ENCODE peak calls at places on chromosomes 3 and 15, in seven cellular contexts. One of them, this sample, is unnamed. For H3K4me1, the result is how much of the 10 kb centered on the place peaks cover.

GRCh38 chr3:151203053-151203420 is at the start of gene GPR171:
- DNase-seq in heart left ventricle: no peak
- DNase-seq in tibial artery: no peak
- DNase-seq in mucosa of descending colon: no peak
- DNase-seq in CD8-positive, alpha-beta T cell: peak
- DNase-seq in IMR-90: no peak
- DNase-seq in left ventricle myocardium inferior: no peak
- DNase-seq in this sample: no peak

GRCh38 chr3:179432021-179432420 is 19.2 kb downstream of the GNB4 start:
- DNase-seq in heart left ventricle: no peak
- DNase-seq in tibial artery: peak
- DNase-seq in mucosa of descending colon: no peak
- DNase-seq in CD8-positive, alpha-beta T cell: no peak
- DNase-seq in IMR-90: no peak
- DNase-seq in left ventricle myocardium inferior: no peak
- DNase-seq in this sample: no peak

GRCh38 chr15:43799209-43799944 is 643 bp downstream of the SERINC4 start:
- DNase-seq in heart left ventricle: no peak
- DNase-seq in tibial artery: no peak
- DNase-seq in mucosa of descending colon: peak
- DNase-seq in CD8-positive, alpha-beta T cell: no peak
- DNase-seq in IMR-90: no peak
- DNase-seq in left ventricle myocardium inferior: no peak
- DNase-seq in this sample: no peak

GRCh38 chr3:38039899-38040261 is 872 bp downstream of the DLEC1 start:
- DNase-seq in heart left ventricle: peak
- DNase-seq in tibial artery: peak
- DNase-seq in mucosa of descending colon: peak
- DNase-seq in CD8-positive, alpha-beta T cell: peak
- DNase-seq in IMR-90: peak
- DNase-seq in left ventricle myocardium inferior: peak
- DNase-seq in this sample: no peak

GRCh38 chr3:139670196-139670595 is 7.6 kb downstream of the NMNAT3 start:
- DNase-seq in heart left ventricle: no peak
- DNase-seq in tibial artery: no peak
- DNase-seq in mucosa of descending colon: no peak
- DNase-seq in CD8-positive, alpha-beta T cell: no peak
- DNase-seq in IMR-90: no peak
- DNase-seq in left ventricle myocardium inferior: no peak
- DNase-seq in this sample: no peak

GRCh38 chr3:117398166-117398954 is 688.8 kb downstream of the TUSC7 start:
- DNase-seq in heart left ventricle: no peak
- DNase-seq in tibial artery: no peak
- DNase-seq in mucosa of descending colon: no peak
- DNase-seq in CD8-positive, alpha-beta T cell: no peak
- DNase-seq in IMR-90: no peak
- DNase-seq in left ventricle myocardium inferior: no peak
- DNase-seq in this sample: peak

GRCh38 chr15:79989682-79990081 is 18.7 kb upstream of the BCL2A1 start:
- DNase-seq in heart left ventricle: no peak
- DNase-seq in tibial artery: no peak
- DNase-seq in mucosa of descending colon: no peak
- DNase-seq in CD8-positive, alpha-beta T cell: no peak
- DNase-seq in IMR-90: peak
- DNase-seq in left ventricle myocardium inferior: no peak
- DNase-seq in this sample: no peak

GRCh38 chr3:71441925-71442620 is 141.5 kb downstream of the FOXP1 start:
- DNase-seq in heart left ventricle: no peak
- DNase-seq in tibial artery: no peak
- DNase-seq in mucosa of descending colon: no peak
- DNase-seq in CD8-positive, alpha-beta T cell: no peak
- DNase-seq in IMR-90: no peak
- DNase-seq in left ventricle myocardium inferior: no peak
- DNase-seq in this sample: no peak

GRCh38 chr3:132695422-132695821 is 26.8 kb downstream of the NPHP3 start:
- DNase-seq in heart left ventricle: no peak
- DNase-seq in tibial artery: no peak
- DNase-seq in mucosa of descending colon: no peak
- DNase-seq in CD8-positive, alpha-beta T cell: no peak
- DNase-seq in IMR-90: peak
- DNase-seq in left ventricle myocardium inferior: no peak
- DNase-seq in this sample: no peak

GRCh38 chr3:84724877-84725276 is 233.9 kb upstream of the CADM2 start:
- DNase-seq in heart left ventricle: no peak
- DNase-seq in tibial artery: no peak
- DNase-seq in mucosa of descending colon: no peak
- DNase-seq in CD8-positive, alpha-beta T cell: no peak
- DNase-seq in IMR-90: no peak
- DNase-seq in left ventricle myocardium inferior: no peak
- DNase-seq in this sample: no peak

GRCh38 chr3:67940200-67940952 is 286.0 kb upstream of the SUCLG2 start:
- DNase-seq in heart left ventricle: peak
- DNase-seq in tibial artery: peak
- DNase-seq in mucosa of descending colon: no peak
- DNase-seq in CD8-positive, alpha-beta T cell: no peak
- DNase-seq in IMR-90: no peak
- DNase-seq in left ventricle myocardium inferior: no peak
- DNase-seq in this sample: peak

GRCh38 chr3:107959767-107960166 is 131.1 kb downstream of the CD47 start:
- DNase-seq in heart left ventricle: no peak
- DNase-seq in tibial artery: no peak
- DNase-seq in mucosa of descending colon: no peak
- DNase-seq in CD8-positive, alpha-beta T cell: no peak
- DNase-seq in IMR-90: peak
- DNase-seq in left ventricle myocardium inferior: no peak
- DNase-seq in this sample: no peak

GRCh38 chr15:94607176-94607654 is 375.9 kb downstream of the MCTP2 start:
- DNase-seq in heart left ventricle: peak
- DNase-seq in tibial artery: peak
- DNase-seq in mucosa of descending colon: no peak
- DNase-seq in CD8-positive, alpha-beta T cell: no peak
- DNase-seq in IMR-90: no peak
- DNase-seq in left ventricle myocardium inferior: peak
- DNase-seq in this sample: no peak

GRCh38 chr3:149638401-149639092 is 19.3 kb downstream of the WWTR1 start:
- DNase-seq in heart left ventricle: no peak
- DNase-seq in tibial artery: no peak
- DNase-seq in mucosa of descending colon: no peak
- DNase-seq in CD8-positive, alpha-beta T cell: no peak
- DNase-seq in IMR-90: peak
- DNase-seq in left ventricle myocardium inferior: no peak
- DNase-seq in this sample: no peak
- H3K4me3 ChIP-seq in heart left ventricle: peak
- H3K4me3 ChIP-seq in tibial artery: peak
- H3K4me3 ChIP-seq in mucosa of descending colon: no peak
- H3K4me3 ChIP-seq in CD8-positive, alpha-beta T cell: no peak
- H3K4me3 ChIP-seq in IMR-90: peak
- H3K4me3 ChIP-seq in left ventricle myocardium inferior: peak
- H3K4me3 ChIP-seq in this sample: no peak

DNA sequence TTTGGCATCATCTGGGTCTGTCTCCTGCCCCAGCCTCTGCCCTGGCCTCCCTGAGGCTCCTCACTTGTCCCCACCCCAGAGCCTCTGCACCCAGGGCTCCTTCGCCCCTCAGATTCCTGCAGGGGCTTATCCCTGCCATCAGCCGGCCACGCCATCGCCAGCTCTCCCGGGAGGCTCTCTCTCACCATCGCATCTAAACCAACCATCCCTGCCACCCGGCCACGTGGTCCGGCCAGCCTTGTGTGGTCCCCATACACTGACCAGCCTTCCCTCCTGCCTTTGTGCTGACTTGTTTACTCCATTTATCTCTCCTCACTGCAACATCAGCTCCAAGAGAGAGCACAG is 134.3 kb upstream of the IQSEC1 start:
- DNase-seq in heart left ventricle: no peak
- DNase-seq in tibial artery: no peak
- DNase-seq in mucosa of descending colon: no peak
- DNase-seq in CD8-positive, alpha-beta T cell: no peak
- DNase-seq in IMR-90: no peak
- DNase-seq in left ventricle myocardium inferior: no peak
- DNase-seq in this sample: no peak
- H3K4me1 ChIP-seq in heart left ventricle: under half
- H3K4me1 ChIP-seq in tibial artery: under half
- H3K4me1 ChIP-seq in mucosa of descending colon: under half
- H3K4me1 ChIP-seq in CD8-positive, alpha-beta T cell: under half
- H3K4me1 ChIP-seq in IMR-90: under half
- H3K4me1 ChIP-seq in left ventricle myocardium inferior: under half
- H3K4me1 ChIP-seq in this sample: under half

DNA sequence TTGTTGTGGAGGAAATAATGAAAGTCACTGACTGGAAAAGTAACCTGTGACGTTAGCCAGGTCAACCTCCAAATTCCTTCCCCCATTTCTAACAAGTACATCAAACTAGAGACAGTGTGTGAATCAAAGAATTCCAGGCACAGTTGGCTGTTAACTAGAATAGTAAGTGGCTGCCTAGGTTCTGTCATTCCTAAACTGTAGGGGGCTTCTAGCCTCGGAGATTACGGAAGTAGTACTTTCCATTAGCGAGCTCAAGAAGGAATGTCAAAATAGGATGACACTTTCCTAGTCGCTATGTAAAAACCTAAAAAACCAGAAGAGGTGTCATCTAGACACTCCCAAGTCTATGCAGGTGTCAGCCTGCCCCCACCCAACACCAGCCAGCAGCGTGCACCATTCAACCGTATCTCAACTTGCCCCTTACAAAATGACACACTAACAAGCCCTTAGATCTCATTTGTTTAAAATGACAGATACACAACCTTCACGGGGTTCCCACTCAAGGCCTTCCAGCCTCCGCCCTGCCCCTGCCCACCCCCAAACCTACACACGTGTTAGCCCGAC is 910 bp downstream of the INO80 start:
- DNase-seq in heart left ventricle: no peak
- DNase-seq in tibial artery: no peak
- DNase-seq in mucosa of descending colon: no peak
- DNase-seq in CD8-positive, alpha-beta T cell: no peak
- DNase-seq in IMR-90: peak
- DNase-seq in left ventricle myocardium inferior: no peak
- DNase-seq in this sample: no peak
- TF ChIP-seq CTCF in heart left ventricle: no peak
- TF ChIP-seq CTCF in tibial artery: no peak
- TF ChIP-seq CTCF in mucosa of descending colon: no peak
- TF ChIP-seq CTCF in CD8-positive, alpha-beta T cell: no peak
- TF ChIP-seq CTCF in IMR-90: peak
- TF ChIP-seq CTCF in left ventricle myocardium inferior: no peak
- TF ChIP-seq CTCF in this sample: no peak

GRCh38 chr15:47184003-47184404 is 533.3 kb upstream of the SEMA6D start:
- DNase-seq in heart left ventricle: no peak
- DNase-seq in tibial artery: no peak
- DNase-seq in mucosa of descending colon: no peak
- DNase-seq in CD8-positive, alpha-beta T cell: no peak
- DNase-seq in IMR-90: no peak
- DNase-seq in left ventricle myocardium inferior: no peak
- DNase-seq in this sample: peak
- H3K4me3 ChIP-seq in heart left ventricle: peak
- H3K4me3 ChIP-seq in tibial artery: peak
- H3K4me3 ChIP-seq in mucosa of descending colon: no peak
- H3K4me3 ChIP-seq in CD8-positive, alpha-beta T cell: no peak
- H3K4me3 ChIP-seq in IMR-90: peak
- H3K4me3 ChIP-seq in left ventricle myocardium inferior: peak
- H3K4me3 ChIP-seq in this sample: peak

GRCh38 chr3:77605308-77605707 is 565.4 kb downstream of the ROBO2 start:
- DNase-seq in heart left ventricle: no peak
- DNase-seq in tibial artery: no peak
- DNase-seq in mucosa of descending colon: no peak
- DNase-seq in CD8-positive, alpha-beta T cell: no peak
- DNase-seq in IMR-90: no peak
- DNase-seq in left ventricle myocardium inferior: no peak
- DNase-seq in this sample: no peak
- H3K4me1 ChIP-seq in heart left ventricle: under half
- H3K4me1 ChIP-seq in tibial artery: under half
- H3K4me1 ChIP-seq in mucosa of descending colon: under half
- H3K4me1 ChIP-seq in CD8-positive, alpha-beta T cell: under half
- H3K4me1 ChIP-seq in IMR-90: under half
- H3K4me1 ChIP-seq in left ventricle myocardium inferior: under half
- H3K4me1 ChIP-seq in this sample: under half

This sample was measured in pancreas.